ENCODE peak calls at places on chromosomes 16 and 17, in six cellular contexts. O is sigmoid colon, U is testis, I is uterus, Z is esophagus squamous epithelium, T is A549. J is an unnamed sample. For H3K9me3, the result is how much of the 10 kb centered on the place peaks cover.

GRCh38 chr17:38702900-38703741 is 2.0 kb upstream of the MLLT6 start:
- DNase-seq in O (no peak), U (peak), I (no peak), Z (no peak), T (no peak), J (no peak)

GRCh38 chr16:75580-76501 is 2.2 kb upstream of the MPG start:
- DNase-seq in O (peak), U (peak), I (peak), Z (no peak), T (no peak), J (peak)

GRCh38 chr17:63973930-63974593 is 1.3 kb upstream of the SCN4A start:
- DNase-seq in O (no peak), U (no peak), I (no peak), Z (no peak), T (peak), J (no peak)

GRCh38 chr17:4604111-4604644 is 19.8 kb downstream of the SMTNL2 start:
- DNase-seq in O (peak), U (peak), I (peak), Z (no peak), T (no peak), J (peak)

GRCh38 chr16:3444032-3444388 is 530 bp downstream of the NAA60 start:
- DNase-seq in O (no peak), U (peak), I (no peak), Z (no peak), T (no peak), J (no peak)

GRCh38 chr17:70405492-70406220 is 236.3 kb downstream of the KCNJ2 start:
- DNase-seq in O (no peak), U (no peak), I (no peak), Z (no peak), T (peak), J (no peak)

GRCh38 chr16:67246081-67246944 is 968 bp downstream of the FHOD1 start:
- DNase-seq in O (peak), U (peak), I (peak), Z (no peak), T (peak), J (peak)

GRCh38 chr17:43360376-43360738 is 38.4 kb upstream of the ARL4D start:
- DNase-seq in O (peak), U (no peak), I (peak), Z (no peak), T (peak), J (no peak)

GRCh38 chr17:40596261-40596919 is 31.1 kb upstream of the CCR7 start:
- DNase-seq in O (no peak), U (peak), I (no peak), Z (no peak), T (peak), J (no peak)

GRCh38 chr17:15945493-15946209 is 721 bp downstream of the ADORA2B start:
- DNase-seq in O (peak), U (no peak), I (no peak), Z (no peak), T (peak), J (peak)

GRCh38 chr16:81703177-81704155 is 75.6 kb upstream of the PLCG2 start:
- DNase-seq in O (no peak), U (peak), I (peak), Z (no peak), T (peak), J (peak)

DNA sequence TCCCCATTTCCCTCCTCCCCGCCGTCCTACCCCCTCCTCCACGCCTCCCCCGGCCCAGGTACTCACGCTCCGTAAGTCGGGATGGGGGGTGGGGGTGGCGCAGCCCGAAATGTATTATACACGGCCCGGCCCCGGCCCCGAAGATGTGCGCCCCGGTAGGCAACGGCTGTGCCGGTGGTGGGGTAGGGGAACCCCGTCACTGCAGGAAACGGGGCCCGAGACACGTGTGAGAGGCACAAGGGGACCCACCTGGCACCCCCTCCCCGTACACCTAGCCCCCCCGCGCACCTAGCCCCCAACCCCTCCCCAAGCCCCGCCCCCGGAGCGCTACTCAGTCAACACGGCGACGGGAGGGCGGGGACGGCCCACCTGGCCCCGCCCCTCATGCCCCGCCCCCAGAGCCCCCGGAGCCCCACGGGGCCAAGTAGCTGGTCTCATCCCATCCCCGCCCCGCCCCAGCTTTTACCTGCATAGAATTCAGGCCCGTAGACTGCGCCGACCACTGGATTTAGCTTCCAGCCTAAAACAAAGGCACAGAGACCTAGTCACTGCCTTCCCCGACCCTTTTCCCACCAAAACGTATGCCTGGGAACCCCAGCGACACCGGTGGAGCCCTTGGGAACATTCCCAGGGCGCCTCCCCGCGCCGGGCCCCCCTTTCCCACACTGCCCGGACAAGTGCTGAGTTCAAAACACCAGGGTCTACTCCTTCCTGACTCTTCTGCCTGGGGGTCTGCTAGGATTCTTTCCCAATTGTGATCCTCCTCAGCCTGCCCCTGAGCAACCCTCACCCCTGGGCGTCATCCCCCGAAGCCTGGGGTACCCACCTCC is 22.8 kb downstream of the ENGASE start:
- DNase-seq in O (no peak), U (peak), I (no peak), Z (no peak), T (no peak), J (no peak)
- TF ChIP-seq POLR2A in O (no peak), U (no peak), I (no peak), Z (no peak), T (no peak), J (no peak)

GRCh38 chr17:27203241-27203640 is 90.7 kb upstream of the WSB1 start:
- DNase-seq in O (no peak), U (no peak), I (no peak), Z (no peak), T (no peak), J (no peak)

GRCh38 chr17:27200476-27200875 is 93.4 kb upstream of the WSB1 start:
- DNase-seq in O (no peak), U (no peak), I (no peak), Z (no peak), T (no peak), J (no peak)

GRCh38 chr17:27199948-27200347 is 94.0 kb upstream of the WSB1 start:
- DNase-seq in O (no peak), U (no peak), I (no peak), Z (no peak), T (no peak), J (no peak)
- H3K9me3 ChIP-seq in O (under half), U (under half), I (under half), Z (under half), T (under half), J (under half)

GRCh38 chr16:10312023-10312422 is 73.8 kb upstream of the ATF7IP2 start:
- DNase-seq in O (no peak), U (peak), I (no peak), Z (no peak), T (no peak), J (no peak)

GRCh38 chr16:10312784-10313724 is 72.8 kb upstream of the ATF7IP2 start:
- DNase-seq in O (no peak), U (peak), I (no peak), Z (no peak), T (no peak), J (no peak)

GRCh38 chr16:10314317-10314716 is 71.5 kb upstream of the ATF7IP2 start:
- DNase-seq in O (no peak), U (no peak), I (no peak), Z (no peak), T (no peak), J (no peak)

GRCh38 chr16:10317425-10318001 is 68.3 kb upstream of the ATF7IP2 start:
- DNase-seq in O (no peak), U (no peak), I (no peak), Z (no peak), T (no peak), J (no peak)

DNA sequence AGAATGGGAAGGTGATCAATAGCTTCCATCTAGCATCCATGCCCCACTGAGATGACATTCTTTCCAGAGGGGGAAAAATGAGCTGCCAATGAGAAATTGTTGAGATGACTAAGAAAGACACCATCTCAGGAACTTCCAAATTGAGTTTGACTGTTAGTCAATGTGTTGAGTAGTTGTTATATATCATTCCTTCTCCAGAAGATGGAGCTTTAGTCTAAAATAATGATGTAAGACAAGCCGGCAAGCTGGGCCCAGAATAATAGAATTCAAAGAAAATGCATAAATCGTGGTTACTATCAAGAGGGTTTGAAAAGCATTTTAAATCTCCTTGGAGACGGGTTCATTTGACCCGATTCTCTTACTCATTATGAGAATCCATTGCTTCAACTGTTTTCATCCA is 71.0 kb upstream of the ATF7IP2 start:
- DNase-seq in O (no peak), U (no peak), I (no peak), Z (no peak), T (no peak), J (no peak)
- TF ChIP-seq CTCF in O (no peak), U (no peak), I (peak), Z (no peak), T (peak), J (no peak)

GRCh38 chr16:2429771-2430663 is 770 bp downstream of the CCNF start:
- DNase-seq in O (no peak), U (peak), I (no peak), Z (no peak), T (peak), J (no peak)
- TF ChIP-seq POLR2A in O (no peak), U (no peak), I (no peak), Z (no peak), T (no peak), J (no peak)

GRCh38 chr16:31785126-31785525 is 88.5 kb upstream of the ZNF267 start:
- DNase-seq in O (no peak), U (no peak), I (no peak), Z (no peak), T (no peak), J (no peak)
- H3K9me3 ChIP-seq in O (under half), U (under half), I (under half), Z (under half), T (under half), J (under half)

GRCh38 chr16:29922326-29922725 is 3.7 kb downstream of the KCTD13 start:
- DNase-seq in O (no peak), U (peak), I (no peak), Z (no peak), T (no peak), J (no peak)
- TF ChIP-seq CTCF in O (no peak), U (no peak), I (no peak), Z (no peak), T (no peak), J (no peak)

GRCh38 chr17:36722121-36722902 is 120.9 kb downstream of the MRM1 start:
- DNase-seq in O (peak), U (peak), I (peak), Z (no peak), T (no peak), J (peak)
- TF ChIP-seq POLR2A in O (no peak), U (no peak), I (no peak), Z (no peak), T (peak), J (no peak)